ENCODE peak calls at places on chromosomes 13 and 19, in six cellular contexts. V is ureter; I is activated naive CD8-positive, alpha-beta T cell treated with anti-CD3 and anti-CD28 coated beads, Interleukin-2, amount 50 U/mL, for 16 hours; L is aorta; W is LoVo; F is GM04504. N is an unnamed sample.

GRCh38 chr13:45875951-45876350 is 24.4 kb upstream of the SIAH3 start:
- DNase-seq in V (no peak), F (no peak), L (no peak), W (no peak), I (no peak), N (no peak)

GRCh38 chr19:44741841-44742352 is 6.6 kb upstream of the BCL3 start:
- DNase-seq in W (peak; percentile 97), V (peak; percentile 99), I (no peak), L (peak; percentile 99), F (peak; percentile 100), N (peak; percentile 99)

GRCh38 chr19:47895165-47895782 is 9.2 kb upstream of the SULT2A1 start:
- DNase-seq in V (no peak), I (no peak), L (no peak), W (no peak), F (no peak), N (no peak)

GRCh38 chr13:51134763-51135365 is 23.8 kb upstream of the C13orf42 start:
- DNase-seq in I (no peak), F (no peak), V (no peak), W (no peak), L (no peak), N (no peak)

GRCh38 chr19:30535011-30535410 is 162.8 kb downstream of the ZNF536 start:
- DNase-seq in L (no peak), W (peak; percentile 3), I (no peak), F (peak; percentile 30), V (no peak), N (no peak)

GRCh38 chr19:51136891-51137551 is 5.1 kb upstream of the SIGLEC7 start:
- DNase-seq in V (no peak), W (no peak), F (no peak), L (peak; percentile 70), I (no peak), N (no peak)

GRCh38 chr19:33508941-33509614 is 12.5 kb downstream of the PEPD start:
- DNase-seq in W (peak; percentile 1), V (no peak), I (no peak), F (no peak), L (no peak), N (no peak)

GRCh38 chr13:59490651-59491050 is 673.1 kb downstream of the DIAPH3 start:
- DNase-seq in W (no peak), I (no peak), F (no peak), V (no peak), L (no peak), N (no peak)

GRCh38 chr13:75633285-75633684 is 2.8 kb upstream of the LMO7 start:
- DNase-seq in W (no peak), F (peak; percentile 91), V (no peak), I (no peak), L (no peak), N (no peak)

GRCh38 chr13:99055286-99056073 is 77.6 kb upstream of the DOCK9 start:
- DNase-seq in V (no peak), I (no peak), F (no peak), L (no peak), W (no peak), N (no peak)

GRCh38 chr19:40191836-40192646 is 815 bp downstream of the MAP3K10 start:
- DNase-seq in W (no peak), V (no peak), F (no peak), L (no peak), I (no peak), N (no peak)

GRCh38 chr19:49847731-49848696 is 2.9 kb upstream of the PTOV1 start:
- DNase-seq in L (no peak), W (peak; percentile 75), V (no peak), F (peak; percentile 61), I (no peak), N (no peak)

GRCh38 chr13:42322806-42323205 is 50.9 kb downstream of the AKAP11 start:
- DNase-seq in V (no peak), W (no peak), L (no peak), I (no peak), F (no peak), N (no peak)

GRCh38 chr19:35608250-35608649 is 4.3 kb upstream of the HAUS5 start:
- DNase-seq in V (no peak), F (no peak), I (no peak), W (no peak), L (no peak), N (no peak)

GRCh38 chr13:88118952-88119351 is 447.8 kb downstream of the SLITRK5 start:
- DNase-seq in I (no peak), W (no peak), F (no peak), L (no peak), V (no peak), N (no peak)

GRCh38 chr19:10419200-10419645 is 1.1 kb upstream of the PDE4A start:
- DNase-seq in I (no peak), F (no peak), L (no peak), W (no peak), V (no peak), N (no peak)

GRCh38 chr13:29859971-29860370 is 9.6 kb upstream of the UBL3 start:
- DNase-seq in I (no peak), L (no peak), F (peak; percentile 63), V (no peak), W (no peak), N (no peak)

GRCh38 chr13:61156753-61157152 is 258.9 kb downstream of the PCDH20 start:
- DNase-seq in W (no peak), V (no peak), F (no peak), L (no peak), I (no peak), N (no peak)

GRCh38 chr19:13796301-13797057 is 1.2 kb downstream of the ZSWIM4 start:
- DNase-seq in L (peak; percentile 91), I (no peak), W (peak; percentile 44), F (peak; percentile 94), V (peak; percentile 79), N (peak; percentile 87)